ENCODE peak calls at places on chromosomes 2 and 18, in four cellular contexts. H is HFFc6, E is HCT116, S is cardiac fibroblast. N is an unnamed sample.

GRCh38 chr2:152525277-152525838 is 190.4 kb downstream of the FMNL2 start:
- DNase-seq in H (peak), E (no peak), S (peak), N (no peak)

GRCh38 chr2:151261977-151262291 is 271 bp upstream of the RBM43 start:
- DNase-seq in H (no peak), E (no peak), S (no peak), N (no peak)

GRCh38 chr2:224466315-224466714 is 64.4 kb upstream of the FAM124B start:
- DNase-seq in H (no peak), E (no peak), S (no peak), N (no peak)

GRCh38 chr2:43437363-43437762 is 158.5 kb downstream of the THADA start:
- DNase-seq in H (no peak), E (no peak), S (no peak), N (no peak)

GRCh38 chr18:44943201-44943881 is 262.7 kb downstream of the SETBP1 start:
- DNase-seq in H (no peak), E (no peak), S (peak), N (peak)

GRCh38 chr18:24819141-24819890 is 358.9 kb downstream of the HRH4 start:
- DNase-seq in H (no peak), E (no peak), S (no peak), N (no peak)

GRCh38 chr2:113869253-113869652 is 20.6 kb upstream of the ACTR3 start:
- DNase-seq in H (no peak), E (no peak), S (no peak), N (no peak)

GRCh38 chr2:60519259-60519863 is 34.1 kb downstream of the BCL11A start:
- DNase-seq in H (no peak), E (no peak), S (peak), N (no peak)

GRCh38 chr18:34128436-34128835 is 96.3 kb downstream of the NOL4 start:
- DNase-seq in H (no peak), E (no peak), S (peak), N (no peak)

GRCh38 chr18:32469691-32470131 is 971 bp downstream of the GAREM1 start:
- DNase-seq in H (no peak), E (no peak), S (peak), N (no peak)

GRCh38 chr2:120445431-120446143 is 99.7 kb downstream of the INHBB start:
- DNase-seq in H (no peak), E (peak), S (peak), N (no peak)

GRCh38 chr2:77421971-77422370 is 100.2 kb downstream of the LRRTM4 start:
- DNase-seq in H (no peak), E (no peak), S (no peak), N (no peak)

GRCh38 chr2:21836766-21837543 is 713.2 kb downstream of the TDRD15 start:
- DNase-seq in H (peak), E (no peak), S (peak), N (peak)

GRCh38 chr18:2150566-2150965 is 420.7 kb downstream of the METTL4 start:
- DNase-seq in H (no peak), E (no peak), S (no peak), N (no peak)

GRCh38 chr2:205273148-205273547 is 409.2 kb upstream of the NRP2 start:
- DNase-seq in H (no peak), E (no peak), S (no peak), N (no peak)

GRCh38 chr2:215507836-215508235 is 72.0 kb upstream of the FN1 start:
- DNase-seq in H (no peak), E (no peak), S (no peak), N (no peak)

GRCh38 chr2:15584767-15585469 is 6.8 kb upstream of the DDX1 start:
- DNase-seq in H (peak), E (no peak), S (peak), N (no peak)

GRCh38 chr2:130334026-130334425 is 8.7 kb upstream of the IMP4 start:
- DNase-seq in H (no peak), E (no peak), S (no peak), N (no peak)

GRCh38 chr2:60839126-60839813 is 42.1 kb upstream of the REL start:
- DNase-seq in H (no peak), E (no peak), S (no peak), N (no peak)

GRCh38 chr2:119756837-119757236 is 2.9 kb upstream of the PTPN4 start:
- DNase-seq in H (peak), E (peak), S (peak), N (peak)

GRCh38 chr18:58578835-58579560 is 49.9 kb downstream of the ALPK2 start:
- DNase-seq in H (peak), E (no peak), S (peak), N (peak)

GRCh38 chr2:240642806-240643092 is 17.5 kb downstream of the GPR35 start:
- DNase-seq in H (no peak), E (no peak), S (no peak), N (no peak)

GRCh38 chr2:226514895-226515294 is 284.7 kb downstream of the IRS1 start:
- DNase-seq in H (peak), E (peak), S (peak), N (no peak)

GRCh38 chr2:19635951-19636505 is 265.8 kb downstream of the TTC32 start:
- DNase-seq in H (no peak), E (no peak), S (no peak), N (no peak)

GRCh38 chr2:110660558-110660957 is 17.3 kb downstream of the BUB1 start:
- DNase-seq in H (no peak), E (no peak), S (no peak), N (no peak)

GRCh38 chr18:76835380-76835779 is 13.0 kb downstream of the ZNF236 start:
- DNase-seq in H (no peak), E (no peak), S (no peak), N (no peak)

GRCh38 chr2:113058411-113058994 is 495 bp upstream of the IL36RN start:
- DNase-seq in H (no peak), E (no peak), S (no peak), N (no peak)

DNA sequence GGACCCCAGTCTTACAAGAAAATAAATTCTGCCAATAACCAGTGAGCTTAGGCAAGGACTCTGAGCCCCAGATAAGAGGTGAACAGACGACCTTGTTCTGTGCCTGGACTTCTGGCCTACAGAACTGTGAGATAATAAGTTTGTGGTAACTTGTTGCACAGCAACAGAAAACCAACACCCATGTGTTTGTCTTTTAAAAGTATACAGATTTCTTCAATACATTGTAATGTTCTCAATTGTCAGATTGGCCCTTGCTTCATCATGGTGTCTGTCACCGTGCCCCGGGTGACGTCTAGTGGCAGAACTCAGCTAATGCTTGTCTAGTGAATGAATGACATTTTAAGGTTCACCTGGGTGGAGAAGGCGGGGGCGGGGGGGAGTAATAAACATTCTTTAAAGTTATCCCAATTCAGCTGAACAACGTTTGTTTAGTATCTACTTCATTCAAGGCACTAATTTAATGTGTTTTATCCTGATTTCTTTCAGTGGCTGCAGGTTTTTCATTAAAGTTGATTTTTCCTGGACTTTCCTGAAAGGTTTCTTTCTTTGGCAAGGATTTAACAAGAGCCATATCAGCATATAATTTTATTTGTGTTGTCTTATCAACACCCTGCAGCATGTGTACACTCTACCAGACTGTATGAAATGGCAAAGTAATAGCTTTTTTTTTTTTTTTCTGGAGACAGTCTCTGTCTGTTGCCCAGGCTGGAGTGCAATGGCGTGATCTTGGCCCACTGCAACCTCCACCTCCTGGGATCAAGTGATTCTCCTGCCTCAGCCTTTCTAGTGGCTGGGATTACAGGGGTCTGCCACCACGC is 123.8 kb upstream of the DLX2 start:
- DNase-seq in H (no peak), E (no peak), S (no peak), N (no peak)
- TF ChIP-seq CTCF in H (no peak), E (peak), S (no peak), N (no peak)

GRCh38 chr2:181738074-181738473 is 57.8 kb upstream of the NEUROD1 start:
- DNase-seq in H (peak), E (no peak), S (peak), N (no peak)
- TF ChIP-seq CTCF in H (peak), E (peak), S (peak), N (no peak)

GRCh38 chr2:85888745-85889647 is at the start of gene ST3GAL5:
- DNase-seq in H (peak), E (peak), S (peak), N (no peak)

GRCh38 chr2:85888020-85888744 is 608 bp downstream of the ST3GAL5 start:
- DNase-seq in H (no peak), E (no peak), S (peak), N (no peak)

GRCh38 chr2:85886141-85886540 is 2.6 kb downstream of the ST3GAL5 start:
- DNase-seq in H (no peak), E (no peak), S (no peak), N (no peak)

GRCh38 chr2:85886585-85886984 is 2.2 kb downstream of the ST3GAL5 start:
- DNase-seq in H (peak), E (no peak), S (peak), N (peak)

DNA sequence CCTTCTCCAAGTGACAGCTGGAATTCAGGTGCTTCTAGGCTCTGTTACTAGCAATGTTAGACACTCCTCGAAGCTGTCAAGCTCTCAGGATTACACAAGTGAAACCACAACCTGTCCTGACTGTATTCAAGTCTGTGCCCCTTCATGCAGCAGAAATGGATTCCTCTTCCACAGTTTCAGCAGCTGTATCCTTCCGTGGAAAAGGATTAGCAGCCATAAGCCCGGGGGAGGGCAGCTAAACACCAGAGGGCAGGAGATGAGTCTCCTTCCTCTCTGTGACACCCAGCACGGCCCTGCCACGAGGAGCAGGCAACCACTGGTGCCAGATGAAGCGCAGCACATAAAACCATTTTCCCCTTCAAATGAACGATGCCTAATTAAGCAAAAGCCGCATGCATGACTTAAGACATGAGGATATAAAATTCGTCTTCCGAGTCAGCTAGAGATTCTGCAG is 1.2 kb downstream of the ST3GAL5 start:
- DNase-seq in H (peak), E (no peak), S (peak), N (no peak)
- TF ChIP-seq CTCF in H (peak), E (no peak), S (peak), N (peak)

DNA sequence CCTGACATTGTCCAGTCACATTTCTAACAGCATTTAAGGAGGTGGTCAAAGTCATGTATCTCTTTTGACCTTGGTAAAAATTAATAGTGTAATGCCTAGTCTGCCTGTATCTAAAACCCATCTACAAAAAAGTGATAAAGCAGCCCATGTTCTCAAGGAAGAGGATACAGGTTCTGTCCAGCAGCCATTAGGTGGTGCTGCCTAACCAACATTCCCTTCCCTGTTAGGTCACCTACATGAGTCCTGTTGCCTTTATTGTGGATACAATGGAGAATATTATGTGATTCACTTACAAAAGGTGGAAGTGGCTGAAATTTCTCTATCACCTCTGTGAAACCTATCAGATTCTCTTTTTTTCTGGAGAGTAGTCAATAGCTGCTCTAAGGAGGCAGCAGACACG is 52.5 kb downstream of the AQP4 start:
- DNase-seq in H (no peak), E (peak), S (peak), N (no peak)
- TF ChIP-seq CTCF in H (no peak), E (peak), S (no peak), N (no peak)

DNA sequence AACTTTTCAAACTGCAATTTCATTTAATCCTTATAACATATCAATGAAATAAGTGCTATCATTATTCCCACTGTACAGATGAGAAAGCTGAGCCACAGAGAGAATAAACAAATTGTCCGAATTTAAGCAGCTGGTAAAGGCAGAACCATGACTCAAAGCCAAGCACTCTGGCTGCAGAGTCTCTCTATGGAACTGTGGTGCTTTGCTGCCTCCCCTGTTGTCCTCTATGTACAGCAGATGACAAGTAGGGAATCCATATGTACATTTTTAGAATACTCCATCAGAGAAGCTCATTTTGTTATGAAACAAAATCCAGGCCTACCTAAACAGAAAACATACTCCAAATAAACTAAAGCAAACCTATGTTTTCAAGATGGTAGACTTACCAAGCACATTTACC is 45.1 kb downstream of the FARSB start:
- DNase-seq in H (peak), E (no peak), S (peak), N (no peak)
- TF ChIP-seq CTCF in H (no peak), E (no peak), S (no peak), N (no peak)

DNA sequence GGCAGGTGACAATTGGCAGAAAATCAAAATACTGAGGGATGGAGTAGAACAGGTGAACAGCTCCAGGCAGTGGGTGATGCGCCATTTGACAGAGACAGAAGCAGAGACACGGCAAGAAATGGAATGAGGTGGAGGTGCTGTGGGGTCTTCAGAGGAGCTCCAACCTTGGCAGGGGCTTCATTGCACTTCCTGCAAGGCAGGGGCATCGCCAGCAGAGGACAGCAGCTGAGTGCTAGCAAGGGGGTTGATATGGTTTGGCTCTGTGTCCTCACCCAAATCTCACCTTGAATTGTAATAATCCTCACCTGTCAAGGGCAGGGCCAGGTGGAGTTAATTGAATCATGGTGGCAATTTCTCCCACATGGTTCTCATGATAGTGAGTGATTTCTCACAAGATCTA is 42.8 kb downstream of the CCDC68 start:
- DNase-seq in H (no peak), E (no peak), S (no peak), N (no peak)
- TF ChIP-seq CTCF in H (no peak), E (peak), S (no peak), N (no peak)

DNA sequence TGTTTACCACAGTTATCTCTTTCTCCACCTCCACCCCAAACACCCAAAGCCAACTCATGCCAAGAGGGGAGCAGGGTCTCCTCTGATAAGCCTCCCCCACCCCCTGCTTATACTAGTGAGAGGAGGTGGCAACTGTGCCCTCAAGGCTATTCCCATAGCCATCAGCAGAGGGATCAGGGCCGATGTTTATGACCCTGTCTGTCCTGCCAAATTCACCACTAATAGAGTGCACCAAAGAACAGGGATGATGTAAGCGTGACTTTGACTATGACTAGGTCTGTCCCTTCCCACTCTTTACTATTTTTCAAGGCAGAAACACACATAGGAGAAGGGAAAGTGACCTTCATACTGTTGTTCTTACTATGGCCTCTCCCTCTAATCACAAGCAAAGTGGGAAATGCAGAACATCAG is 74.6 kb downstream of the CLHC1 start:
- DNase-seq in H (peak), E (no peak), S (peak), N (no peak)
- TF ChIP-seq CTCF in H (peak), E (peak), S (peak), N (peak)

N was measured in AG04449.